ENCODE peak calls at places on chromosomes 5 and 9, in five cellular contexts. E is M059J, P is heart left ventricle, T is renal cortical epithelial cell, O is neural progenitor cell. Y is an unnamed sample.

GRCh38 chr5:63341442-63341841 is 620.8 kb downstream of the HTR1A start:
- DNase-seq in E (no peak), P (no peak), O (no peak), T (no peak), Y (no peak)

GRCh38 chr9:71331603-71332002 is 210.2 kb upstream of the TRPM3 start:
- DNase-seq in E (no peak), P (no peak), T (no peak), O (no peak), Y (no peak)

GRCh38 chr9:93193373-93193725 is 9.4 kb downstream of the WNK2 start:
- DNase-seq in P (no peak), O (no peak), T (no peak), E (no peak), Y (no peak)

GRCh38 chr5:124074500-124074899 is 562.5 kb downstream of the CSNK1G3 start:
- DNase-seq in O (no peak), P (no peak), T (no peak), E (no peak), Y (no peak)

GRCh38 chr9:89811356-89811755 is 206.5 kb downstream of the GADD45G start:
- DNase-seq in E (no peak), T (no peak), P (no peak), O (no peak), Y (no peak)

GRCh38 chr5:54832066-54832465 is 153.3 kb downstream of the ESM1 start:
- DNase-seq in T (peak; percentile 24), E (no peak), O (no peak), P (no peak), Y (no peak)

GRCh38 chr9:126773004-126773607 is 31.7 kb upstream of the ZBTB43 start:
- DNase-seq in E (peak; percentile 22), P (no peak), O (peak; percentile 65), T (no peak), Y (no peak)

GRCh38 chr5:1772634-1773033 is 27.0 kb downstream of the MRPL36 start:
- DNase-seq in O (no peak), T (peak; percentile 32), P (no peak), E (peak; percentile 59), Y (no peak)

GRCh38 chr9:131262327-131263032 is 13.8 kb downstream of the FAM78A start:
- DNase-seq in E (no peak), O (no peak), T (no peak), P (no peak), Y (no peak)

GRCh38 chr9:133931059-133931458 is 61.1 kb downstream of the VAV2 start:
- DNase-seq in E (no peak), P (no peak), T (no peak), O (no peak), Y (no peak)

GRCh38 chr5:105088961-105089360 is 1526.4 kb upstream of the NUDT12 start:
- DNase-seq in P (no peak), E (peak; percentile 3), T (no peak), O (no peak), Y (no peak)

GRCh38 chr9:98999152-98999525 is 55.4 kb downstream of the COL15A1 start:
- DNase-seq in P (no peak), E (no peak), T (no peak), O (no peak), Y (no peak)

GRCh38 chr5:143923634-143924265 is 111.8 kb downstream of the HMHB1 start:
- DNase-seq in T (peak; percentile 73), P (no peak), E (peak; percentile 78), O (no peak), Y (no peak)

GRCh38 chr9:86282979-86283535 is 719 bp upstream of the ISCA1 start:
- DNase-seq in E (peak; percentile 91), O (no peak), P (no peak), T (peak; percentile 93), Y (no peak)

GRCh38 chr5:142753114-142753764 is 16.9 kb upstream of the ARHGAP26 start:
- DNase-seq in O (no peak), E (peak; percentile 43), T (peak; percentile 78), P (peak; percentile 63), Y (peak; percentile 71)

GRCh38 chr5:85340790-85341189 is 956.1 kb upstream of the EDIL3 start:
- DNase-seq in O (no peak), P (no peak), E (no peak), T (no peak), Y (no peak)

Y was measured in tibial nerve.